ENCODE peak calls at places on chromosomes 7 and 10, in five cellular contexts. J is IMR-90, S is mesenchymal stem cell, C is H1, K is trophoblast cell. V is an unnamed sample.

GRCh38 chr7:66739953-66740301 is 606 bp upstream of the RABGEF1 start:
- DNase-seq in S (no peak), K (no peak), J (no peak), C (no peak), V (no peak)

GRCh38 chr7:105461518-105461917 is 60.6 kb downstream of the PUS7 start:
- DNase-seq in S (peak; percentile 16), C (no peak), K (no peak), J (peak; percentile 14), V (no peak)

GRCh38 chr7:81013036-81013435 is 94.2 kb upstream of the SEMA3C start:
- DNase-seq in K (peak; percentile 21), C (no peak), J (peak; percentile 48), S (peak; percentile 50), V (no peak)

GRCh38 chr7:131255242-131255641 is 72.4 kb upstream of the MKLN1 start:
- DNase-seq in S (no peak), C (no peak), J (no peak), K (no peak), V (no peak)

GRCh38 chr10:1517684-1518083 is 219.6 kb downstream of the ADARB2 start:
- DNase-seq in K (no peak), S (no peak), C (no peak), J (no peak), V (no peak)

GRCh38 chr7:10225265-10225664 is 748.4 kb upstream of the PHF14 start:
- DNase-seq in K (no peak), C (no peak), J (no peak), S (peak; percentile 34), V (peak; percentile 2)

GRCh38 chr10:5546891-5547683 is 22.3 kb downstream of the CALML3 start:
- DNase-seq in C (no peak), S (peak; percentile 57), J (peak; percentile 67), K (peak; percentile 80), V (no peak)

GRCh38 chr7:18770852-18771251 is 275.3 kb downstream of the HDAC9 start:
- DNase-seq in S (no peak), C (no peak), K (no peak), J (no peak), V (no peak)

GRCh38 chr10:107163904-107164861 is at the start of gene SORCS1:
- DNase-seq in K (no peak), S (no peak), C (no peak), J (no peak), V (peak; percentile 68)
- H3K4me3 ChIP-seq in K (peak within 1 kb of the TSS; percentile 68), S (peak within 1 kb of the TSS; percentile 26), C (peak within 1 kb of the TSS; percentile 59), J (no peak within 1 kb of the TSS), V (peak within 1 kb of the TSS; percentile 89)

GRCh38 chr10:113487154-113487553 is 65.7 kb upstream of the HABP2 start:
- DNase-seq in J (no peak), C (no peak), S (no peak), K (no peak), V (no peak)
- H3K4ac ChIP-seq in J (no peak overlapping the region), C (no peak overlapping the region), S (no peak overlapping the region), K (no peak overlapping the region), V (no peak overlapping the region)

GRCh38 chr10:46516660-46517416 is 39.6 kb downstream of the GPRIN2 start:
- DNase-seq in C (no peak), J (peak; percentile 96), K (peak; percentile 53), S (peak; percentile 80), V (no peak)
- H4K91ac ChIP-seq in C (no peak overlapping the region), J (peak overlapping the region; percentile 62), K (peak overlapping the region; percentile 1), S (no peak overlapping the region), V (no peak overlapping the region)

GRCh38 chr7:27099224-27099838 is 3.2 kb downstream of the HOXA2 start:
- DNase-seq in S (peak; percentile 56), K (no peak), C (no peak), J (peak; percentile 71), V (peak; percentile 3)

GRCh38 chr7:27095897-27096755 is at the start of gene HOXA1:
- DNase-seq in J (peak; percentile 95), S (peak; percentile 85), C (no peak), K (peak; percentile 88), V (peak; percentile 48)

GRCh38 chr7:27098493-27099223 is 2.9 kb upstream of the HOXA1 start:
- DNase-seq in C (no peak), J (peak; percentile 80), K (no peak), S (peak; percentile 61), V (peak; percentile 42)

GRCh38 chr7:27096756-27097514 is 1.1 kb upstream of the HOXA1 start:
- DNase-seq in J (peak; percentile 64), K (peak; percentile 15), C (no peak), S (peak; percentile 40), V (peak; percentile 8)

DNA sequence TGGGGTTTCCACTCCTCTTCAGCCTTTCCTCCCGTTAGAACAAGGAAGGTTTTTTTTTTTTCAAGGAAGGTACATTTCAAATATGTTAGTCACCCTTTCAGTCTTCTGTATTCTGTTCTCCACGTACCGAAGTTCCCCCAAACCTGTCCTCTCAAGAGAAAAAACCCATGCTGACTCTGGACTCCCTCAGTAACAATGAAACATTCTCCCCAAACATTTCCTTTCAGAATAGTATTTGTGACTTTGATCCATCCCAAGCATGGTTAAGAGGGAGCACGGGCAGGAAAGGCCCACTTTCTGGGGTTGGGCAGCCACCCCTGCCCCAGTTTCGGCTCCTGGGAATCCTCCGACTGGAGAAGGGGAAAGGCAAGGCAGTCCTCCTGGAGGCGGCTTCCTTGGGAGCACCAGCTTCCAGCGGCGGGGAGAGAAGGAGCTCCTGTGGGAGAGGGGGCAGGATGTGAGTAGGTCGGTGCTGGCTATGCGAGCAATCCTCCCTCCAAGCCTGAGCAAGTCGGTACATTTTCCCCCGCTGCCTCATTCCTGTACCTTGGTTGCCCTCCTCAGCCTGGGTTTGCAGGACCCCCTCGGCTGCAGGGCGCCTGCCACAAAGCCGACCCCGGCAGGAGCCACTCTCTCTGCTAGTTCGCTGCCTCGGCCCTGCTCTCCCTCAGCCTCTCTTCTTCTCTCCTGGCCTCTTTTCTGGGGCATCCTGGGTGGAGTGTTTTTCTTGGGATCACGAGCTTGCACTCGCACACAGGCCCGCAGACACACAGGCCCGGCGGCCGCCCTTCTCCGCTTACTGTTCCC is 2.1 kb upstream of the HOXA1 start:
- DNase-seq in C (no peak), K (no peak), S (peak; percentile 28), J (peak; percentile 52), V (peak; percentile 32)
- H3K4me3 ChIP-seq in C (no peak overlapping the region), K (no peak overlapping the region), S (peak overlapping the region; percentile 66), J (peak overlapping the region; percentile 92), V (no peak overlapping the region)

GRCh38 chr7:32495298-32496051 is at the start of gene AVL9:
- DNase-seq in S (peak; percentile 96), K (peak; percentile 95), C (peak; percentile 89), J (peak; percentile 93), V (peak; percentile 94)
- H3K4ac ChIP-seq in S (peak within 1 kb of the TSS; percentile 78), K (peak within 1 kb of the TSS; percentile 96), C (peak within 1 kb of the TSS; percentile 85), J (peak within 1 kb of the TSS; percentile 96), V (no peak within 1 kb of the TSS)

GRCh38 chr10:114937962-114938817 is at the start of gene TRUB1:
- DNase-seq in C (peak; percentile 84), J (peak; percentile 98), S (peak; percentile 97), K (peak; percentile 94), V (peak; percentile 83)
- H4K91ac ChIP-seq in C (peak within 1 kb of the TSS; percentile 38), J (peak within 1 kb of the TSS; percentile 91), S (peak within 1 kb of the TSS; percentile 40), K (peak within 1 kb of the TSS; percentile 76), V (no peak within 1 kb of the TSS)

GRCh38 chr10:122468923-122469781 is 7.8 kb downstream of the HTRA1 start:
- DNase-seq in K (peak; percentile 96), S (peak; percentile 99), J (peak; percentile 98), C (no peak), V (no peak)

GRCh38 chr10:122471531-122472177 is 10.3 kb downstream of the HTRA1 start:
- DNase-seq in K (no peak), J (peak; percentile 56), C (no peak), S (no peak), V (no peak)

GRCh38 chr10:122468220-122468922 is 7.0 kb downstream of the HTRA1 start:
- DNase-seq in C (no peak), J (no peak), S (no peak), K (peak; percentile 47), V (no peak)

GRCh38 chr10:122466866-122467470 is 5.6 kb downstream of the HTRA1 start:
- DNase-seq in C (no peak), K (no peak), S (no peak), J (no peak), V (no peak)

GRCh38 chr10:122469848-122470247 is 8.5 kb downstream of the HTRA1 start:
- DNase-seq in J (no peak), S (no peak), C (no peak), K (no peak), V (no peak)
- H3K4me3 ChIP-seq in J (no peak overlapping the region), S (no peak overlapping the region), C (no peak overlapping the region), K (no peak overlapping the region), V (no peak overlapping the region)

GRCh38 chr10:86954681-86955500 is 2.5 kb downstream of the MMRN2 start:
- DNase-seq in J (no peak), K (no peak), C (no peak), S (no peak), V (no peak)
- H3K4ac ChIP-seq in J (peak overlapping the region; percentile 29), K (no peak overlapping the region), C (peak overlapping the region; percentile 95), S (peak overlapping the region; percentile 97), V (peak overlapping the region; percentile 70)

GRCh38 chr7:33550363-33550762 is 355.0 kb upstream of the BMPER start:
- DNase-seq in S (no peak), C (no peak), K (no peak), J (no peak), V (no peak)
- H4K91ac ChIP-seq in S (no peak overlapping the region), C (no peak overlapping the region), K (no peak overlapping the region), J (no peak overlapping the region), V (no peak overlapping the region)

DNA sequence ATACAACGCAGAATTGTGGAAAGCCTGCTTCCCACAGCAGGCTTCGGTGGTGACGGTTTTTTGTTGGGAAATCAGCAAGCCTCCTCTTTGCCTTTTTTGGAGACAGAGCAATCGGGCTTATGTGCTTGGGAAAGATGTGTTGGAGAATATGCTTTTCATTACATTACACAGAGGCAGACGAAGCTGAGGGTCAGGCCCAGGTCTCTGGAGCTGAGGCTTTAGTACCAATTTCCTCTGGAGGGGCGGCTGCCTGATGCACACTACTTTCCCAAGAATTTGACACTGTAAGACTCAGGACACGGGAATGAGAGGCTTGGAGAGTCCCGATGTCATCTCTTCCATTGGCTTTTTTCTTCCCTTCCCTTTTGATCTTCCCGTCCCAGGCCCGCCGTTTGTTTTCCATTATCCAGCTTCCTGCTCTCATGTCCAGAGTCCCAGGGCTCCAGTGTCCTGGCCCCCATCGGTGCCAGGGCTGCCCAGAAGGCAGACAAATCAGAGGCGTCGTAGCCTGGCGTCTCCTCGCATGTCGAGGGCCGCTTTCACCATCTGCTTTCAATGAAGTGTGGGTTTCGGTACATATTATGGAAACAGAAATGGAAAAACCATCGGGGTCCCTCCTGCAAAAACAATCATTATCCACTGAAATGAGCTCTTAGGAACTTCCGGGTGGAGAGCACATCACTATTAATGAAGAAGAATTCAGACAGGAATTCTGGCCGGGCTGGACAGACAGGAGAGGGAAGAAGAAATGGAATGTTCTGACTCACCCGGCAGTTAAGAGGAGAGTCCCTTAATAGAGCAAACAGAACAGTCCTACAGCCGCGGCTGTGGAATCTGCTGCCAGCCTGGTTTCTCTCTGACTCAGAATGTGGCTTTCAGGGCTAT is 123.0 kb upstream of the JCAD start:
- DNase-seq in S (peak; percentile 92), J (peak; percentile 90), C (no peak), K (peak; percentile 96), V (no peak)
- H3K4me3 ChIP-seq in S (no peak overlapping the region), J (no peak overlapping the region), C (no peak overlapping the region), K (no peak overlapping the region), V (no peak overlapping the region)